ENCODE peak calls at places on chromosomes 5 and 9, in seven cellular contexts. T, I, K, H, W, J and M are unnamed samples.

GRCh38 chr5:79931409-79931808 is 59.7 kb downstream of the MTX3 start:
- DNase-seq in T (no peak), I (no peak), K (no peak), H (no peak), W (no peak), J (no peak), M (no peak)

GRCh38 chr5:1270933-1271914 is 23.6 kb downstream of the TERT start:
- DNase-seq in T (no peak), I (no peak), K (no peak), H (no peak), W (no peak), J (no peak), M (no peak)

GRCh38 chr5:72180925-72181324 is 73.7 kb downstream of the MAP1B start:
- DNase-seq in T (no peak), I (no peak), K (no peak), H (no peak), W (no peak), J (no peak), M (no peak)

GRCh38 chr5:145245354-145245753 is 589.8 kb downstream of the PRELID2 start:
- DNase-seq in T (peak; percentile 24), I (no peak), K (no peak), H (no peak), W (no peak), J (no peak), M (no peak)

GRCh38 chr9:19231126-19232035 is 888 bp downstream of the DENND4C start:
- DNase-seq in T (no peak), I (peak; percentile 55), K (peak; percentile 2), H (peak; percentile 38), W (no peak), J (no peak), M (no peak)

GRCh38 chr9:110975969-110976368 is 62.3 kb downstream of the LPAR1 start:
- DNase-seq in T (peak; percentile 62), I (no peak), K (no peak), H (no peak), W (no peak), J (no peak), M (no peak)

GRCh38 chr5:61440596-61440995 is 108.5 kb downstream of the ZSWIM6 start:
- DNase-seq in T (no peak), I (no peak), K (no peak), H (no peak), W (no peak), J (no peak), M (no peak)

GRCh38 chr9:21160178-21160577 is 6.3 kb downstream of the IFNA21 start:
- DNase-seq in T (no peak), I (no peak), K (no peak), H (no peak), W (no peak), J (no peak), M (no peak)

GRCh38 chr9:26975728-26976707 is 19.8 kb downstream of the IFT74 start:
- DNase-seq in T (peak; percentile 41), I (peak; percentile 81), K (no peak), H (no peak), W (no peak), J (no peak), M (no peak)

GRCh38 chr5:171858303-171858702 is 72.7 kb downstream of the SMIM23 start:
- DNase-seq in T (no peak), I (no peak), K (no peak), H (no peak), W (no peak), J (no peak), M (no peak)

GRCh38 chr5:79697222-79698164 is 7.9 kb downstream of the CMYA5 start:
- DNase-seq in T (peak; percentile 56), I (no peak), K (no peak), H (peak; percentile 51), W (no peak), J (no peak), M (no peak)

GRCh38 chr9:114372971-114373591 is 14.7 kb downstream of the AKNA start:
- DNase-seq in T (no peak), I (no peak), K (peak; percentile 33), H (peak; percentile 85), W (peak; percentile 75), J (peak; percentile 68), M (no peak)

GRCh38 chr5:168409601-168410458 is 76.4 kb upstream of the RARS1 start:
- DNase-seq in T (no peak), I (peak; percentile 26), K (no peak), H (peak; percentile 45), W (no peak), J (no peak), M (no peak)

GRCh38 chr5:63963926-63964325 is 1.7 kb upstream of the HTR1A start:
- DNase-seq in T (no peak), I (no peak), K (no peak), H (no peak), W (no peak), J (no peak), M (no peak)

GRCh38 chr9:93224591-93224990 is 40.7 kb downstream of the WNK2 start:
- DNase-seq in T (no peak), I (peak; percentile 54), K (no peak), H (no peak), W (no peak), J (no peak), M (peak; percentile 13)